ENCODE peak calls at places on chromosomes 11 and 22, in six cellular contexts. S, W, D, M, C and V are unnamed samples.

GRCh38 chr22:22244337-22245250 is at the start of gene VPREB1:
- DNase-seq in S (no peak), W (no peak), D (no peak), M (peak; percentile 15), C (no peak), V (no peak)

GRCh38 chr11:14669499-14669898 is 25.9 kb downstream of the PDE3B start:
- DNase-seq in S (no peak), W (no peak), D (no peak), M (no peak), C (no peak), V (no peak)

GRCh38 chr11:61072316-61073109 is 29.8 kb upstream of the CD5 start:
- DNase-seq in S (no peak), W (no peak), D (no peak), M (no peak), C (no peak), V (no peak)

GRCh38 chr22:37854946-37855345 is 5.7 kb downstream of the EIF3L start:
- DNase-seq in S (no peak), W (no peak), D (no peak), M (no peak), C (no peak), V (no peak)

GRCh38 chr11:58625826-58626460 is 3.5 kb downstream of the CNTF start:
- DNase-seq in S (no peak), W (no peak), D (no peak), M (no peak), C (no peak), V (no peak)

GRCh38 chr22:20642668-20643179 is 131.2 kb upstream of the SERPIND1 start:
- DNase-seq in S (no peak), W (no peak), D (no peak), M (no peak), C (no peak), V (no peak)

GRCh38 chr11:70881948-70882715 is 370.2 kb downstream of the SHANK2 start:
- DNase-seq in S (no peak), W (no peak), D (no peak), M (no peak), C (no peak), V (no peak)

GRCh38 chr11:15871904-15872303 is 484.4 kb downstream of the SOX6 start:
- DNase-seq in S (no peak), W (no peak), D (no peak), M (no peak), C (no peak), V (no peak)

GRCh38 chr11:42552786-42553185 is 759.0 kb upstream of the API5 start:
- DNase-seq in S (no peak), W (no peak), D (no peak), M (no peak), C (no peak), V (no peak)

GRCh38 chr11:94184362-94184761 is 55.7 kb downstream of the PANX1 start:
- DNase-seq in S (no peak), W (no peak), D (no peak), M (no peak), C (no peak), V (no peak)

GRCh38 chr11:72642815-72643511 is 31.3 kb downstream of the PDE2A start:
- DNase-seq in S (no peak), W (peak; percentile 79), D (peak; percentile 58), M (peak; percentile 75), C (peak; percentile 55), V (no peak)

GRCh38 chr11:88288560-88288959 is 49.0 kb downstream of the CTSC start:
- DNase-seq in S (no peak), W (no peak), D (no peak), M (no peak), C (no peak), V (no peak)

GRCh38 chr11:102920118-102920684 is 35.3 kb downstream of the MMP13 start:
- DNase-seq in S (no peak), W (no peak), D (no peak), M (peak; percentile 38), C (no peak), V (no peak)

GRCh38 chr22:39241632-39242388 is 3.0 kb downstream of the PDGFB start:
- DNase-seq in S (no peak), W (peak; percentile 68), D (peak; percentile 57), M (no peak), C (peak; percentile 63), V (no peak)

GRCh38 chr11:8251767-8252295 is 11.8 kb downstream of the LMO1 start:
- DNase-seq in S (no peak), W (no peak), D (no peak), M (no peak), C (no peak), V (no peak)

GRCh38 chr11:8593935-8594909 is at the start of gene STK33:
- DNase-seq in S (peak; percentile 83), W (peak; percentile 43), D (no peak), M (no peak), C (no peak), V (no peak)

GRCh38 chr11:3866206-3866605 is 10.7 kb downstream of the STIM1 start:
- DNase-seq in S (no peak), W (no peak), D (no peak), M (peak; percentile 74), C (no peak), V (no peak)

GRCh38 chr11:8384199-8384821 is 120.6 kb upstream of the LMO1 start:
- DNase-seq in S (no peak), W (no peak), D (no peak), M (peak; percentile 50), C (no peak), V (peak; percentile 13)

GRCh38 chr11:975824-976223 is 50.2 kb downstream of the AP2A2 start:
- DNase-seq in S (no peak), W (peak; percentile 76), D (no peak), M (peak; percentile 37), C (peak; percentile 9), V (no peak)

GRCh38 chr11:105357764-105358163 is 218.2 kb upstream of the CARD18 start:
- DNase-seq in S (no peak), W (no peak), D (no peak), M (no peak), C (no peak), V (no peak)

GRCh38 chr11:47259178-47259977 is 1.6 kb downstream of the NR1H3 start:
- DNase-seq in S (no peak), W (peak; percentile 33), D (peak; percentile 31), M (peak; percentile 61), C (peak; percentile 23), V (no peak)

GRCh38 chr22:35482311-35482710 is 58.3 kb upstream of the RASD2 start:
- DNase-seq in S (no peak), W (no peak), D (no peak), M (no peak), C (no peak), V (no peak)

GRCh38 chr22:34814260-34814659 is 251.7 kb upstream of the ISX start:
- DNase-seq in S (no peak), W (no peak), D (no peak), M (no peak), C (no peak), V (no peak)

GRCh38 chr11:2672553-2673249 is 27.1 kb downstream of the KCNQ1OT1 start:
- DNase-seq in S (no peak), W (no peak), D (no peak), M (no peak), C (no peak), V (no peak)

GRCh38 chr11:67666303-67666645 is 8.1 kb downstream of the ALDH3B2 start:
- DNase-seq in S (no peak), W (no peak), D (no peak), M (no peak), C (no peak), V (no peak)

GRCh38 chr22:45553333-45554039 is 50.8 kb downstream of the FBLN1 start:
- DNase-seq in S (peak; percentile 68), W (peak; percentile 84), D (peak; percentile 47), M (peak; percentile 79), C (peak; percentile 32), V (no peak)

GRCh38 chr11:35688023-35688422 is 25.4 kb downstream of the TRIM44 start:
- DNase-seq in S (no peak), W (no peak), D (no peak), M (no peak), C (no peak), V (no peak)

GRCh38 chr22:20112623-20113511 is 3.0 kb upstream of the RANBP1 start:
- DNase-seq in S (no peak), W (no peak), D (no peak), M (no peak), C (no peak), V (no peak)

GRCh38 chr22:45006873-45007246 is 2.9 kb downstream of the PHF21B start:
- DNase-seq in S (no peak), W (peak; percentile 69), D (no peak), M (no peak), C (no peak), V (no peak)

GRCh38 chr11:96263361-96263763 is 79.6 kb downstream of the MAML2 start:
- DNase-seq in S (no peak), W (no peak), D (no peak), M (peak; percentile 87), C (no peak), V (peak; percentile 81)